ENCODE peak calls at places on chromosome 22, in six cellular contexts. W is AG04450; R is uterus; F is kidney tubule cell; E is GM03348; D is stimulated activated naive CD8-positive, alpha-beta T cell treated with anti-CD3 and anti-CD28 coated beads, Interleukin-15, Interleukin-2, amounts not matched to agents 100 U/mL and 50 U/mL, for 24 hours. X is an unnamed sample.

GRCh38 chr22:50171319-50171964 is 911 bp downstream of the PANX2 start:
- DNase-seq in W (no peak), R (no peak), F (no peak), E (no peak), D (no peak), X (no peak)

GRCh38 chr22:41367680-41368542 is 13.8 kb upstream of the TEF start:
- DNase-seq in W (no peak), R (peak; percentile 54), F (peak; percentile 22), E (peak; percentile 75), D (no peak), X (peak; percentile 88)

GRCh38 chr22:23236440-23237139 is 56.3 kb downstream of the BCR start:
- DNase-seq in W (no peak), R (no peak), F (no peak), E (no peak), D (no peak), X (no peak)

GRCh38 chr22:38513063-38513462 is 7.0 kb upstream of the DDX17 start:
- DNase-seq in W (no peak), R (no peak), F (no peak), E (no peak), D (peak; percentile 42), X (no peak)

GRCh38 chr22:30889268-30889995 is 79.1 kb downstream of the MORC2 start:
- DNase-seq in W (no peak), R (no peak), F (no peak), E (no peak), D (no peak), X (peak; percentile 42)

GRCh38 chr22:50688448-50688847 is 15.8 kb downstream of the SHANK3 start:
- DNase-seq in W (no peak), R (no peak), F (no peak), E (no peak), D (no peak), X (peak; percentile 41)

GRCh38 chr22:28438183-28438778 is 241.4 kb downstream of the TTC28 start:
- DNase-seq in W (no peak), R (no peak), F (no peak), E (no peak), D (no peak), X (no peak)

GRCh38 chr22:43128928-43129424 is 14.2 kb downstream of the MCAT start:
- DNase-seq in W (no peak), R (no peak), F (peak; percentile 19), E (no peak), D (no peak), X (no peak)

GRCh38 chr22:29661355-29661754 is 57.9 kb downstream of the NF2 start:
- DNase-seq in W (no peak), R (no peak), F (no peak), E (peak; percentile 53), D (no peak), X (no peak)

GRCh38 chr22:29336751-29337490 is 21.4 kb upstream of the RASL10A start:
- DNase-seq in W (no peak), R (no peak), F (no peak), E (no peak), D (no peak), X (no peak)

GRCh38 chr22:49996192-49996531 is 16.4 kb downstream of the IL17REL start:
- DNase-seq in W (no peak), R (no peak), F (no peak), E (no peak), D (no peak), X (no peak)

GRCh38 chr22:30856699-30857098 is 111.9 kb downstream of the MORC2 start:
- DNase-seq in W (no peak), R (no peak), F (no peak), E (no peak), D (no peak), X (no peak)

GRCh38 chr22:37484115-37485005 is 1.8 kb downstream of the MFNG start:
- DNase-seq in W (no peak), R (peak; percentile 61), F (no peak), E (no peak), D (peak; percentile 85), X (peak; percentile 83)

GRCh38 chr22:35448552-35448922 is 48.6 kb downstream of the MCM5 start:
- DNase-seq in W (no peak), R (no peak), F (no peak), E (no peak), D (no peak), X (no peak)

GRCh38 chr22:33923660-33924246 is 3.5 kb upstream of the LARGE1 start:
- DNase-seq in W (peak; percentile 23), R (peak; percentile 77), F (peak; percentile 80), E (peak; percentile 74), D (peak; percentile 32), X (peak; percentile 75)

GRCh38 chr22:25853501-25853900 is 111.5 kb downstream of the MYO18B start:
- DNase-seq in W (no peak), R (no peak), F (no peak), E (no peak), D (no peak), X (no peak)

GRCh38 chr22:19960491-19961200 is 19.0 kb upstream of the TXNRD2 start:
- DNase-seq in W (no peak), R (no peak), F (no peak), E (no peak), D (no peak), X (peak; percentile 58)

GRCh38 chr22:27113211-27114030 is 456.0 kb downstream of the MIAT start:
- DNase-seq in W (no peak), R (peak; percentile 67), F (peak; percentile 97), E (peak; percentile 91), D (no peak), X (peak; percentile 91)

GRCh38 chr22:26835929-26836528 is 178.6 kb downstream of the MIAT start:
- DNase-seq in W (no peak), R (peak; percentile 19), F (peak; percentile 63), E (peak; percentile 53), D (peak; percentile 69), X (no peak)

GRCh38 chr22:36873614-36874308 is 13.0 kb downstream of the NCF4 start:
- DNase-seq in W (no peak), R (peak; percentile 46), F (peak; percentile 73), E (peak; percentile 90), D (peak; percentile 41), X (no peak)

GRCh38 chr22:43088616-43088978 is 594 bp downstream of the TTLL1 start:
- DNase-seq in W (no peak), R (no peak), F (no peak), E (no peak), D (peak; percentile 18), X (no peak)

GRCh38 chr22:28222976-28223375 is 303.9 kb upstream of the PITPNB start:
- DNase-seq in W (no peak), R (no peak), F (no peak), E (peak; percentile 48), D (no peak), X (no peak)

GRCh38 chr22:38226853-38227649 is 25.3 kb downstream of the MAFF start:
- DNase-seq in W (no peak), R (no peak), F (no peak), E (no peak), D (no peak), X (no peak)

GRCh38 chr22:19520007-19520406 is 4.2 kb downstream of the CLDN5 start:
- DNase-seq in W (no peak), R (no peak), F (no peak), E (no peak), D (no peak), X (no peak)

GRCh38 chr22:45273452-45274075 is 11.2 kb upstream of the UPK3A start:
- DNase-seq in W (no peak), R (no peak), F (no peak), E (no peak), D (no peak), X (no peak)

X was measured in sigmoid colon.